ENCODE peak calls at places on chromosomes 12 and 14, in four cellular contexts. R is tibial nerve, P is colonic mucosa, O is mammary epithelial cell. N is an unnamed sample.

GRCh38 chr14:68377459-68377858 is 415.4 kb downstream of the ZFP36L1 start:
- DNase-seq in R (peak), P (peak), O (peak), N (peak)

GRCh38 chr12:80936642-80937390 is 918 bp downstream of the LIN7A start:
- DNase-seq in R (no peak), P (peak), O (peak), N (peak)

GRCh38 chr14:57921377-57921776 is 55.5 kb upstream of the SLC35F4 start:
- DNase-seq in R (no peak), P (no peak), O (no peak), N (no peak)

GRCh38 chr14:55245657-55246268 is 25.5 kb upstream of the FBXO34 start:
- DNase-seq in R (no peak), P (peak), O (peak), N (peak)

GRCh38 chr12:116000252-116000651 is 277.2 kb downstream of the MED13L start:
- DNase-seq in R (no peak), P (no peak), O (no peak), N (no peak)

GRCh38 chr12:2779281-2779680 is 15.5 kb upstream of the FKBP4 start:
- DNase-seq in R (no peak), P (no peak), O (no peak), N (peak)

GRCh38 chr12:89163918-89164317 is 188.4 kb downstream of the DUSP6 start:
- DNase-seq in R (no peak), P (no peak), O (no peak), N (no peak)

GRCh38 chr12:58502236-58502635 is 418.1 kb downstream of the LRIG3 start:
- DNase-seq in R (no peak), P (no peak), O (no peak), N (no peak)

GRCh38 chr14:54564071-54564798 is 2.7 kb upstream of the SAMD4A start:
- DNase-seq in R (no peak), P (no peak), O (no peak), N (no peak)

GRCh38 chr12:93102744-93103143 is 173.6 kb upstream of the EEA1 start:
- DNase-seq in R (no peak), P (no peak), O (no peak), N (no peak)

GRCh38 chr14:72547999-72548398 is 345.9 kb downstream of the DPF3 start:
- DNase-seq in R (no peak), P (no peak), O (no peak), N (no peak)

GRCh38 chr12:12881495-12881894 is 9.9 kb upstream of the GPRC5A start:
- DNase-seq in R (no peak), P (peak), O (peak), N (peak)

GRCh38 chr14:64303471-64303917 is 9.3 kb upstream of the ESR2 start:
- DNase-seq in R (no peak), P (no peak), O (peak), N (no peak)

GRCh38 chr12:81167694-81168093 is 89.8 kb downstream of the ACSS3 start:
- DNase-seq in R (no peak), P (no peak), O (peak), N (no peak)

GRCh38 chr14:39467889-39468524 is 35.8 kb upstream of the FBXO33 start:
- DNase-seq in R (no peak), P (no peak), O (peak), N (peak)

GRCh38 chr12:63844391-63845341 is at the start of gene SRGAP1:
- DNase-seq in R (peak), P (peak), O (peak), N (peak)

DNA sequence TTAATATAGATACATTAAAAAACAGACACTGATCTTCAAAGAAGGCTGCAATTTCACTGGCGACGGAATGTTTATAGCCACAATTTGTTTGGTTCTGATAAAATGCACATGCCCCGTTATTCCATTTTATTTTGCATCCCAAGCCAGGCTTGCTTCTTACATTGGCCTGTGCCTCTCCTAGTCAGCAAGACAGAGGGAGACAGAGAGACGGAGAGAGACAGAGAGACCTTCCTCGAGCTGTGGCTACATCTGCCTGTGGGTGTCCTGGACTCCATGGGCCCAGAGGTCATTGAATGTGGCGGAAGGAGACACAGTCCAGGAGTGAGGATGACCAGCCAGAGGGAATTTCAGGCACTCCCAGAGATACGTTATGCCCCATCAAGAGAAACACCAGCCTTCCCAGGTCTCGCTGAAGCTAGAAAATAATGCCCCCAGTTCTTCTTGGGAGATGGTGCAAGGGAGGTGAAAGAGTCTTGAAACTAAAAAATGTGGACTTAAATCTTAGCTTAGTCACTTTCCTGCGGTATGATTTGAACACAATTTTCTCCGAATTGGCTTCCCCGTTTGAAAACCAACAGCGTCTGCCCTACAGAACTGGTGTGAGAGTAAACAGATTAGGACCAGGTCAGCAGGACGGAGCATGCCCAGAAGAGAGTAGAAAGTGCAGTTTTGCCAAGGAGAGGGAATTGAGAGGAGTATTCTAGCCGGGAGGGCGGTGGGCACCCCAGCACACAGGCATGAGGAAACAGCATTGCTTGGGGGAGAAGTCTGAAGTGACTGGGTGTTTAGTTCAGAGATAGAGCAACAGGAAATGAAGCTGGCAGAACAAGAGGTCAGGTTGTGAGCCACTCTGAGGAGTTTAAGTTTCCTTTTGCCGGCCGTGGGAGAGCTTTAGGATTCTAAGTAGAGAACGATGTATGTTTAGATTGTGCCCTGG is 926.9 kb downstream of the VRK1 start:
- DNase-seq in R (no peak), P (no peak), O (no peak), N (no peak)
- TF ChIP-seq CTCF in R (no peak), P (no peak), O (no peak), N (no peak)

GRCh38 chr12:4852308-4852707 is 57.4 kb upstream of the KCNA1 start:
- DNase-seq in R (no peak), P (no peak), O (no peak), N (no peak)

GRCh38 chr12:4855121-4855924 is 54.4 kb upstream of the KCNA1 start:
- DNase-seq in R (no peak), P (peak), O (peak), N (peak)

GRCh38 chr12:4849946-4850345 is 59.8 kb upstream of the KCNA1 start:
- DNase-seq in R (no peak), P (no peak), O (no peak), N (no peak)

GRCh38 chr12:4850857-4851380 is 58.8 kb upstream of the KCNA1 start:
- DNase-seq in R (no peak), P (no peak), O (no peak), N (no peak)

DNA sequence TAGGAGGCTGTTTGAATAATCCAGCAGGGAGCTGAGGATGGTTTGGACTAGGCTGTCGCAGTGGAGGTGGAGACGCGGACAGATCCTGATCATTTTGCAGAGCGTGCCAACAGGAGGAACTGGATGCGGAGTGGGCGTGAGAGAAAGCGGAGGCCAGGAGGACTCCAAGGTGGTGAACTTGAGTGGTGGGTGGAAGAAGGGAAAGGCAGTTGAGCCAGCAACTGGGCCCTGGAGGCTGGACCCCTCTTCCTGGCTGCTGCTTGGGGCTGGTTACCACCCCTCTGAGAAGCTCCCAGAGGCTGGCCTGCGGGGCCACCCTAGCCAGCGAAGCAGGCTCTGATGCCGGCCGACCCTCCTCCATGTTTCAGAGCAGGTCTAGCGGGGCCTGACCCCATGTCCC is 56.8 kb upstream of the KCNA1 start:
- DNase-seq in R (no peak), P (no peak), O (no peak), N (no peak)
- TF ChIP-seq CTCF in R (no peak), P (no peak), O (no peak), N (no peak)

GRCh38 chr12:62827042-62827441 is 107.9 kb downstream of the PPM1H start:
- DNase-seq in R (no peak), P (no peak), O (no peak), N (no peak)
- TF ChIP-seq CTCF in R (no peak), P (no peak), O (no peak), N (no peak)

DNA sequence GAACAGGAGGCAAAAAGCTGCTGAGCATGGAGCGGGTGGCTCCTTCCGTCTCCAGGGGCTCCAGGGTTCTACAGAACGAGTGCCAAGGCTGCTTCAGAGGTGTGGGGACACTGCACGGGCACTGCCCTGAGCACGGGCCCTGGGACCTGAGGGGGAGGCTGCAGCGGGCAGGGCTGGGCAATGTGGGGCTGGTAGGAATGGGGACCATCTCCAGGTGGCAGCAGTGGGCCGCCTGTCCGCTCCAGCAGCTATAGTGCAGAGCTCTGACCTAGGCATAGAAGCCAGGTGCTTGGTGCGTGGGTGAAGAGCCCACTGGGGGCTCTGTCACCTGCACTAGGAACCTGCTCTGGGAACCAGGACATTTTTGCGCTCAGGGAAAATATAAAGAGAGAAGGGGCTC is 22.3 kb downstream of the HDAC7 start:
- DNase-seq in R (no peak), P (no peak), O (no peak), N (no peak)
- TF ChIP-seq CTCF in R (no peak), P (no peak), O (peak), N (no peak)

GRCh38 chr12:56087220-56087619 is 7.3 kb downstream of the ERBB3 start:
- DNase-seq in R (peak), P (peak), O (no peak), N (peak)

GRCh38 chr12:56086608-56087007 is 6.6 kb downstream of the ERBB3 start:
- DNase-seq in R (no peak), P (no peak), O (no peak), N (no peak)

GRCh38 chr12:56082967-56083366 is 3.0 kb downstream of the ERBB3 start:
- DNase-seq in R (no peak), P (no peak), O (no peak), N (no peak)

GRCh38 chr12:56086096-56086495 is 6.1 kb downstream of the ERBB3 start:
- DNase-seq in R (no peak), P (peak), O (peak), N (peak)

DNA sequence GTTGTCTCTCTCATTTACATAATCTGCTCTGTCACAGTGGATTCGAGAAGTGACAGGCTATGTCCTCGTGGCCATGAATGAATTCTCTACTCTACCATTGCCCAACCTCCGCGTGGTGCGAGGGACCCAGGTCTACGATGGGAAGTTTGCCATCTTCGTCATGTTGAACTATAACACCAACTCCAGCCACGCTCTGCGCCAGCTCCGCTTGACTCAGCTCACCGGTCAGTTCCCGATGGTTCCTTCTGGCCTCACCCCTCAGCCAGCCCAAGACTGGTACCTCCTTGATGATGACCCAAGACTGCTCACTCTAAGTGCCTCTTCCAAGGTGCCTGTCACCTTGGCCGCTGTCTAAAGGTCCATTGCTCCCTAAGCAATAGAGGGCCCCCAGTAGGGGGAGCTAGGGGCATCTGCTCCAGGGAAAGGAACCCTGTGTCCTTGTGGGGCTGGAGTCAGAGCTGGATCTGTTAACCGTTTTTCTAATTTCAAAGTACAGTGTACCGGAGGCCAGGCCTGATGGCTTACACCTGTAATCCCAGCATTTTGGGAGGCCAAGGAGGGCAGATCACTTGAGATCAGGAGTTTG is 5.1 kb downstream of the ERBB3 start:
- DNase-seq in R (no peak), P (peak), O (no peak), N (peak)
- TF ChIP-seq CTCF in R (peak), P (peak), O (peak), N (peak)

DNA sequence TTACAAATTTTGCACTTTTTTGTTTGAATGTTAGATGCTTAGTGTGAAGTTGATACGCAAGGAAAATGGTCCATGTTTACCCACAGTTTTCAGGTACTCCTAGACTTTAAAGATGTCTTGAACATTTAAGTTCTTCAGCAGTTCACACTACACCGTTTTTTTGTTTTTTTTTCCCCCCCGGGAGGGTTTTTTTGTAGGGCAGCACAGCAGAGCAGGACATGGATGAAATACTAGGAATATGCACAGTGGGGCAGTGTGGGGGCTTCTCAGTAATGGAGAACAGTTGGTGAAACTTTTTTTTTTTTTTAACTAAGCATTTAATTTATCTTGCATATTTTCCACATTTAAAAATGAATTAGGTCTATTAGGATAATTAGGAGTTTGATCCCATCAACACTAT is 4.9 kb downstream of the RAN start:
- DNase-seq in R (no peak), P (no peak), O (no peak), N (no peak)
- TF ChIP-seq CTCF in R (no peak), P (no peak), O (no peak), N (no peak)

N was measured in Calu3.